ENCODE peak calls at places on chromosomes 16 and 17, in four cellular contexts. E, X, D and Z are unnamed samples.

GRCh38 chr17:74332017-74332650 is 6.1 kb downstream of the KIF19 start:
- DNase-seq in X (peak), D (no peak), E (no peak), Z (no peak)

GRCh38 chr17:74137416-74137815 is 66.1 kb upstream of the RPL38 start:
- DNase-seq in X (no peak), D (no peak), E (no peak), Z (no peak)

GRCh38 chr16:3881499-3881995 is 1.0 kb upstream of the CREBBP start:
- DNase-seq in X (no peak), D (no peak), E (no peak), Z (no peak)

GRCh38 chr16:19578378-19578851 is 22.9 kb downstream of the VPS35L start:
- DNase-seq in E (no peak), X (no peak), D (no peak), Z (no peak)

GRCh38 chr16:52557236-52557635 is 10.3 kb upstream of the TOX3 start:
- DNase-seq in E (no peak), D (no peak), X (no peak), Z (no peak)

GRCh38 chr16:54207837-54208236 is 78.8 kb downstream of the IRX3 start:
- DNase-seq in D (no peak), E (no peak), X (no peak), Z (no peak)

GRCh38 chr16:30998852-30999761 is 11.3 kb downstream of the STX1B start:
- DNase-seq in D (peak), E (no peak), X (no peak), Z (no peak)

GRCh38 chr16:57013268-57013667 is 23.9 kb downstream of the NLRC5 start:
- DNase-seq in X (no peak), D (no peak), E (no peak), Z (no peak)

GRCh38 chr16:72282338-72282737 is 110.4 kb upstream of the PMFBP1 start:
- DNase-seq in X (no peak), D (no peak), E (no peak), Z (no peak)

GRCh38 chr16:1877804-1878203 is 5.8 kb upstream of the MEIOB start:
- DNase-seq in X (no peak), D (no peak), E (no peak), Z (no peak)

GRCh38 chr16:1772362-1772907 is at the start of gene EME2:
- DNase-seq in D (peak), E (no peak), X (no peak), Z (peak)

GRCh38 chr16:83830769-83831450 is 23.1 kb downstream of the HSBP1 start:
- DNase-seq in E (no peak), D (no peak), X (no peak), Z (no peak)

GRCh38 chr16:28012031-28012445 is 51.5 kb downstream of the GSG1L start:
- DNase-seq in E (peak), X (no peak), D (peak), Z (no peak)
- H3K4me3 ChIP-seq in E (no peak), X (no peak), D (no peak), Z (no peak)

GRCh38 chr16:28590384-28591340 is 6.2 kb downstream of the SULT1A2 start:
- DNase-seq in E (no peak), X (no peak), D (no peak), Z (no peak)

GRCh38 chr16:28591355-28591754 is 5.5 kb downstream of the SULT1A2 start:
- DNase-seq in D (no peak), X (no peak), E (no peak), Z (no peak)

GRCh38 chr16:28589930-28590329 is 6.9 kb downstream of the SULT1A2 start:
- DNase-seq in D (no peak), E (no peak), X (no peak), Z (no peak)

GRCh38 chr16:28592979-28593553 is 3.8 kb downstream of the SULT1A2 start:
- DNase-seq in D (no peak), X (no peak), E (no peak), Z (no peak)

DNA sequence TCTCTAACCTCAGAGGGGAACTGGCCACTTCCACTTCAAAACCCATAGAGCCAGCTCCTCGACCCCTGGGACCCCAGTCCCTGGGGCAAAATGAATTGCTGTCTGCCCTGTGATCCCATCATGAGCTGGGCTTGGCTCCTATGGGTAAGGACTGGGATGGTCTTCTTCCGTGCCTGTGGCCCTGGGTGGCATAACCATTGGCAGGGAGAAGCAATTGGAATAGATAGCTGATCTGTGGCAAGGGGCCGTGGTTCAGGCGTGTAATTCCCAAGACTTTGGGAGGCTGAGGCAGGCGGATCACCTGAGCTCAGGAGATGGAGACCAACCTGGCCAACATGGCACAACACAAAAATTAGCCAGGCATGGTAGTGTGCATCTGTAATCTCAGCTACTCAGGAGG is 4.3 kb downstream of the SULT1A2 start:
- DNase-seq in X (no peak), E (no peak), D (no peak), Z (no peak)
- TF ChIP-seq CTCF in X (no peak), E (no peak), D (no peak), Z (no peak)

GRCh38 chr16:79286646-79287423 is 313.7 kb downstream of the MAF start:
- DNase-seq in X (peak), D (peak), E (no peak), Z (peak)
- H3K4me3 ChIP-seq in X (peak), D (no peak), E (no peak), Z (no peak)

GRCh38 chr16:55501549-55502322 is 7.1 kb upstream of the LPCAT2 start:
- DNase-seq in E (no peak), D (peak), X (peak), Z (no peak)
- TF ChIP-seq CTCF in E (peak), D (peak), X (peak), Z (no peak)

GRCh38 chr17:7263801-7264078 is 1.5 kb upstream of the CLDN7 start:
- DNase-seq in X (no peak), E (no peak), D (no peak), Z (no peak)
- H3K4me3 ChIP-seq in X (peak), E (no peak), D (no peak), Z (no peak)

DNA sequence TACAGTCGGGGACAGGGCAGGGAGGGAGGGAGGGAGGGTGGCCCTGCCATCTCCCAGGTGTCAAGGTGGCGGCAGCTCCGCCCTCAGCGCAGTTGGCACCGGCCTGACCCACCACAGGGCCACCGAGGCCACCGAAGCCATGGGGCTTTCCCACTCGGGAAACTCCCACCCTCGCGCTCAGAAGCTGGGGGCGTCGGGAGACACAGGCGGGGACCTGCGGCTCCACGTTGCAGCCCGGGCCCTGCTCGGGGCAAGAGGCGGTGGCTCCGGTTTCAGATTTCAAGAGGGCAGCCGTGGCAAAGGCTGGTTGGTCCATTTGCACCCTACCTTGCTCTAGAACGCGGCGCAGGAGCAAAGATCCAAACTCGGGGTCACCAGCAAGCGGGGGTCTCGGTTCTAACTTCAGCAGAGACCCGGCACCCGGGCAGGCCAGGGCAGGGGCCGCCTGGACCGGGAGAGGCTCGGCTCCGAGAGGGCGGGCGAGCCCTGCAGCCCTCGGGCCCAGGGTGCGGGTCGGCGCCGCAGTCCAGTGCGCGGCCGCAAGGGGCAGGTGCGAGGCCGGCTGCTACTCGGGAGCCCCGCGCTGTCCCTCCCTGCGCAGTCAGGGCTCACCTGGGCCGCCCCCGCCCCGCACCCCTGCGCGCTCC is 412 bp downstream of the CYB561 start:
- DNase-seq in E (no peak), X (no peak), D (no peak), Z (peak)
- TF ChIP-seq CTCF in E (peak), X (peak), D (no peak), Z (peak)

GRCh38 chr17:78316115-78316866 is 43.6 kb downstream of the SOCS3 start:
- DNase-seq in X (no peak), E (no peak), D (no peak), Z (no peak)
- H3K4me3 ChIP-seq in X (no peak), E (no peak), D (no peak), Z (no peak)